ENCODE peak calls at places on chromosomes 7 and 10, in nine cellular contexts. H is GM12878, K is GM23338, Y is spleen, W is prostate gland, J is HL-60, P is HepG2, U is suprapubic skin, Q is K562. O is an unnamed sample.

GRCh38 chr7:153370092-153370491 is 610.5 kb downstream of the ACTR3B start:
- DNase-seq in K (no peak), Y (no peak), P (no peak), U (no peak), W (no peak), Q (no peak), H (no peak), J (no peak), O (no peak)

GRCh38 chr7:18873674-18874341 is 243.6 kb downstream of the TWIST1 start:
- DNase-seq in W (no peak), K (peak), Y (no peak), U (no peak), P (no peak), J (no peak), Q (no peak), H (no peak), O (no peak)

GRCh38 chr10:128499486-128499885 is 373.3 kb upstream of the MKI67 start:
- DNase-seq in J (no peak), Y (no peak), P (no peak), U (no peak), K (no peak), Q (no peak), W (no peak), H (no peak), O (no peak)

GRCh38 chr10:133475821-133476640 is 22.3 kb downstream of the SCART1 start:
- DNase-seq in U (no peak), Y (no peak), J (no peak), H (no peak), K (no peak), Q (no peak), W (no peak), P (no peak), O (no peak)

GRCh38 chr7:95905165-95905564 is 132.8 kb downstream of the DYNC1I1 start:
- DNase-seq in Q (peak), W (no peak), K (peak), H (no peak), Y (no peak), U (no peak), P (no peak), J (no peak), O (no peak)

GRCh38 chr10:86291616-86292340 is 74.8 kb downstream of the GRID1 start:
- DNase-seq in P (no peak), Y (peak), J (no peak), W (no peak), K (peak), Q (no peak), H (no peak), U (no peak), O (no peak)

GRCh38 chr7:82413237-82413636 is 30.3 kb downstream of the CACNA2D1 start:
- DNase-seq in U (no peak), P (no peak), W (no peak), J (no peak), Y (no peak), K (peak), H (no peak), Q (no peak), O (no peak)

GRCh38 chr7:27459021-27459728 is 203.5 kb downstream of the HIBADH start:
- DNase-seq in Y (no peak), H (no peak), U (peak), K (no peak), W (no peak), P (no peak), J (no peak), Q (no peak), O (no peak)

GRCh38 chr7:73721237-73721848 is 1.9 kb upstream of the STX1A start:
- DNase-seq in H (no peak), P (no peak), Q (no peak), J (no peak), K (no peak), Y (no peak), U (no peak), W (peak), O (peak)

GRCh38 chr10:82981137-82981723 is 1106.2 kb downstream of the NRG3 start:
- DNase-seq in U (no peak), W (no peak), K (no peak), Q (no peak), J (no peak), H (no peak), P (no peak), Y (no peak), O (no peak)

GRCh38 chr7:43113622-43114450 is 1.4 kb downstream of the HECW1 start:
- DNase-seq in Q (no peak), W (no peak), H (no peak), P (no peak), J (no peak), U (no peak), K (no peak), Y (no peak), O (no peak)

GRCh38 chr10:61899997-61900828 is 1.3 kb upstream of the ARID5B start:
- DNase-seq in Y (peak), K (peak), U (peak), Q (peak), H (peak), P (peak), W (peak), J (peak), O (peak)

GRCh38 chr10:51895209-51895608 is 195.8 kb upstream of the CSTF2T start:
- DNase-seq in U (peak), K (no peak), J (no peak), W (no peak), P (no peak), Q (no peak), Y (no peak), H (no peak), O (no peak)

GRCh38 chr7:20217193-20217948 is at the start of gene MACC1:
- DNase-seq in U (no peak), H (peak), K (peak), Q (peak), Y (peak), W (peak), J (peak), P (no peak), O (peak)

GRCh38 chr7:4849390-4849789 is 12.4 kb downstream of the PAPOLB start:
- DNase-seq in Y (no peak), U (no peak), K (peak), H (no peak), P (peak), Q (peak), J (peak), W (peak), O (no peak)

GRCh38 chr10:61313460-61313859 is 139.7 kb downstream of the TMEM26 start:
- DNase-seq in U (no peak), P (no peak), H (no peak), W (no peak), K (no peak), Q (no peak), J (no peak), Y (no peak), O (no peak)

GRCh38 chr7:150396426-150397375 is 17.6 kb downstream of the ZNF775 start:
- DNase-seq in H (no peak), Y (no peak), U (peak), J (no peak), P (no peak), Q (no peak), W (no peak), K (no peak), O (no peak)

GRCh38 chr7:91710896-91711295 is 169.6 kb downstream of the MTERF1 start:
- DNase-seq in W (no peak), U (no peak), P (no peak), Y (no peak), Q (no peak), J (no peak), K (no peak), H (no peak), O (no peak)

GRCh38 chr7:101125989-101126650 is 784 bp upstream of the SERPINE1 start:
- DNase-seq in J (no peak), U (peak), K (no peak), W (no peak), Y (no peak), Q (no peak), H (peak), P (peak), O (peak)

GRCh38 chr7:73442903-73443542 is 9.4 kb downstream of the FZD9 start:
- DNase-seq in W (no peak), K (peak), U (no peak), Y (peak), H (no peak), P (no peak), J (no peak), Q (no peak), O (no peak)

GRCh38 chr7:140403878-140404564 is at the start of gene RAB19:
- DNase-seq in W (peak), J (no peak), U (no peak), Q (peak), Y (peak), K (peak), P (no peak), H (no peak), O (peak)

GRCh38 chr7:5477723-5478531 is 54.3 kb upstream of the TNRC18 start:
- DNase-seq in H (no peak), U (no peak), W (no peak), K (peak), Q (no peak), P (no peak), Y (no peak), J (peak), O (no peak)

GRCh38 chr7:98091061-98091460 is 15.6 kb upstream of the LMTK2 start:
- DNase-seq in J (no peak), U (no peak), Q (no peak), K (no peak), Y (no peak), W (no peak), P (no peak), H (no peak), O (no peak)

GRCh38 chr7:3282457-3282856 is 18.6 kb upstream of the SDK1 start:
- DNase-seq in U (no peak), Q (no peak), W (no peak), H (no peak), P (no peak), Y (no peak), J (no peak), K (no peak), O (no peak)
- TF ChIP-seq POLR2AphosphoS5 in U (no peak), Q (no peak), W (peak), H (no peak), P (no peak), Y (peak), J (no peak), K (no peak), O (no peak)

DNA sequence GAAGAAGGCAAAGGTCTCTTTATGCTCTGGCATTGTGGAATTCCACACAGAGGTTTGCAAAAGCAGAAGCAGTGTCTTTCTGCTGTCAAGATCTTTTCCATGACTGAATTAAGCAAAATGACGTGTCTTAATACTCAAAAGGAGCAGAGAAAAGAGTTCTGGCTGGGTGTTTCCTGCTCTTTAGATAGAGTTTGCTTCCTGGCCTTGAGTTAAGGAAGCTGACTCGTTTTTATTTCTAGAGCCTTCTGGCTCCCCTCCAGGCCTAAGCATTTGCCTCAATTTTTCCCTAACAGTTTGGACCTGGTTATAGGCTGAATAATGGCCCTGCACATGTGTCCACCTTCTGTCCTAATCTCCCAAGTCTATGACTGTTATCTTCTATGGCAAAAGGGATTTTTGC is 21.6 kb downstream of the TAS2R41 start:
- DNase-seq in U (no peak), K (no peak), P (no peak), W (no peak), H (no peak), Y (no peak), Q (no peak), J (no peak), O (no peak)
- H3K27ac ChIP-seq in U (peak), K (no peak), P (no peak), W (no peak), H (no peak), Y (peak), Q (no peak), J (no peak), O (peak)

DNA sequence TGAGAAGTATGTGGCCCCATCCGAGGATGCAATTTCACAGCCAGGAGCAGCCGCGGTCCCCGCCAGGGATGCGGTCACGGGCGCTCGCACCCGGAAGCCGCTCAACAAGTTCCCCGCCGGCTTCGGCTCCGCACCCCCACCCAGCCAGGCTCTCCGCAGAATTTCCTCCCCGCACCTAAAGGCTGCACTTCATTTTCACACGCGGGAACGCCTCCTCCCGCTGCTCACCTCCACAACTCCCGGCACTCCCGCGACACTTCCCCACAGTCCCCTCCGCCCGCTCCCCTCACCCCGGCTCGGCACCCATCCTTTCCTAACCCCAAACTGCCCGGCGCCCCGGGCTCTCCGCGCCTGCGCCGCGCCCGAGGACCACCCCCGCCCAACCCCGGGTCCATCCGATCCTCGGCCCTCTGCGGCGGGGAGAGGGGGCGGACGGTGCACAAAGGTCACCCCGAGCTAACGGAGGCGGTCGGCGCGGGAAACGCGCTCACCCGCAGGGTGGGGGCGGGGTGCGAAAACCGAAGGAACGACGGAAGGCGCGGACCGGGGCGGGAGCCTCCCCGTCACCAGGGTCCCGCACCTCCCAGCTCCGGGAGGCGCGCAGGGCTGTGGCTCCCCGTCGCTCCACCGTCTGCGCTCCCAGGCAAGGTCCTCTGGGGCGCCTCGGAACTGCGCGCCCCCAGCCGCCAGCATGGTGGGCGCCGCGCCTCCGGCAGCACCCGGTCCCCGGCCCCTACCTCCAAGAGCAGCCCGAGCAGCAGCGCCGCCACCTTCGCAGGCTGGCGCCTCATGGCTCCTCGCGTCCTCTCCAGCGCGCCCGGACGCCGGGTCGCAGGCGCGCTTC is 546 bp downstream of the VOPP1 start:
- DNase-seq in Q (peak), W (peak), H (no peak), K (peak), J (peak), U (peak), Y (peak), P (peak), O (peak)
- TF ChIP-seq POLR2AphosphoS5 in Q (no peak), W (no peak), H (peak), K (peak), J (no peak), U (no peak), Y (peak), P (peak), O (peak)

GRCh38 chr10:93751832-93752231 is 5.9 kb upstream of the LGI1 start:
- DNase-seq in Y (no peak), W (no peak), K (peak), J (no peak), Q (peak), H (no peak), U (no peak), P (no peak), O (peak)
- H3K27ac ChIP-seq in Y (no peak), W (no peak), K (no peak), J (no peak), Q (no peak), H (no peak), U (peak), P (no peak), O (no peak)

GRCh38 chr10:22252286-22252800 is 34.5 kb upstream of the EBLN1 start:
- DNase-seq in Q (no peak), W (peak), U (peak), P (no peak), J (peak), H (no peak), Y (peak), K (no peak), O (peak)
- TF ChIP-seq POLR2AphosphoS5 in Q (no peak), W (no peak), U (no peak), P (no peak), J (no peak), H (peak), Y (no peak), K (no peak), O (no peak)

GRCh38 chr10:122879339-122880273 is at the start of gene FAM24B:
- DNase-seq in Y (peak), U (peak), Q (peak), K (peak), W (peak), J (peak), H (peak), P (peak), O (peak)

GRCh38 chr10:122876493-122876855 is 2.9 kb downstream of the FAM24B start:
- DNase-seq in H (no peak), J (no peak), U (no peak), K (no peak), Q (no peak), Y (no peak), P (no peak), W (no peak), O (no peak)

GRCh38 chr10:122875843-122876492 is 3.4 kb downstream of the FAM24B start:
- DNase-seq in Q (no peak), H (no peak), K (peak), U (no peak), Y (no peak), J (no peak), P (no peak), W (no peak), O (no peak)

GRCh38 chr10:122877264-122877663 is 2.1 kb downstream of the FAM24B start:
- DNase-seq in Q (peak), W (no peak), P (no peak), J (no peak), Y (no peak), K (no peak), H (no peak), U (no peak), O (no peak)

DNA sequence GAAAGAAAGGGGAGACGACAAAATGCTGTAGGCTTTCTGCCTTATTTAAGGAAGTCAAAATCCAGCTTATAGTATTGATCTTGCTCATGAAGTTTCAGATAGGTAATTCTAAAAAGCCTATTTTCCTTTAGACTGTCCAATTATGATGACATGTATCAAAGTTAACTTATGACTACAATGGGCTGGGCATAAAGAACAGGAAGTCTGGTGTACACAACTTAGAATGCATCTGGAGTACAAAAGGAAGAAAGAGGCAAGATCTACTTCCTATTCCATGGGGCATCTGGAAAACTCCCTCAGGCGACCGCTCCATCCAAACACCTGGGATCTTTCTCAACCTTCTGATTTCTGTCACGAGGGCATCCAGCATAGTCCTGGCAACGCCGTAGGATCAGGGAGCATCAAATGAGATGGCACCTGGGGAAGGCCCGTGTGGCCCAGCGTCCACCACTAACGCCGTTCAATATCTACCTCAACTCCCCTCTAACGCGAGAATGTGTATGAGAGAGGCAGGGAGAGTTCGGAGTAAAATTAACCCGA is 512 bp downstream of the FAM24B start:
- DNase-seq in W (no peak), P (peak), Y (peak), J (no peak), K (no peak), U (no peak), Q (no peak), H (no peak), O (peak)
- H3K27ac ChIP-seq in W (peak), P (peak), Y (peak), J (no peak), K (no peak), U (no peak), Q (peak), H (peak), O (peak)

DNA sequence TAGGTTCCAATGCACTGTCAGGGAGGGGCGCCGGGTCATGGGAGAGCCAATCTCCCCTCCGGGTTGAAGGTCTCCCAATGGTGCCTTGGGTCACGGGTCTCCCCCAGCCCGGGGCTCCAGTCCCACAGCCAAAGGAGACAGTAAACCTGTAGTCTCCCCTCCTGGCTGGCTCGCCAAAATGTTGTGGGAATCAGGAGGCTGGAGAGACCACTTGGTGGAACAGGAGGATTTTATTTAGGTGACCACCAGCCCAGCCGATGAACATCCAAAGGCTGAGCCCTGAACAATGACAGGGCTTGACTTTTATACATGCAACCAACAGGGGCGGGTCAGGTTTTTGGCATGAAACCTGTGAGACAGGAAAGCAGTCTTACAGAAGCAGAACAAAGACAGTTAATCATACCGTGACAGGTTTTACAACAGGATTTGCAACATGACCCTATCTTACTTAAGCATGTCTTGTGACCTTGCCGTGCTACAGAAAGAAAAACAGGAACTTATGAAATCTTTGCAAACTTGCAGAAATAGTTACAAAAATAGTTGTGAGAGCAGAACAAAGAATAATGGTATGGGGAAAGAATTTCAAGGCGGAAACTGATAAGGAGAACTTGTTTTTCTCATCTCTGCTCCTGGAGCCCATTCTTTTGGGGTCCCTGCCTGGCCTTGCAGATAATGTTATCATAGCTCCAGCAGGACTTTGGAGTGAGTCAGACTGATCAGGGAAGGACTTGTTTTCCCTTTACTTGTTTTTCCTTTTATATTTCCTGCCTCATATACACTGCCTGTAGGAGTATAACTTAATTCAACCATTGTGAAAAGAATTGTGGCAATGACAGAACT is 7.1 kb downstream of the ERV3-1 start:
- DNase-seq in J (peak), Y (peak), P (peak), Q (peak), U (no peak), K (no peak), H (peak), W (no peak), O (no peak)
- TF ChIP-seq POLR2AphosphoS5 in J (peak), Y (peak), P (no peak), Q (peak), U (no peak), K (no peak), H (no peak), W (no peak), O (no peak)